ENCODE peak calls at places on chromosomes 5 and 9, in six cellular contexts. One of them, this sample, is unnamed.

GRCh38 chr5:60668715-60669304 is 31.2 kb downstream of the DEPDC1B start:
- DNase-seq in body of pancreas: no peak
- DNase-seq in neuronal stem cell: no peak
- DNase-seq in kidney epithelial cell: no peak
- DNase-seq in HCT116: peak; percentile 31
- DNase-seq in right cardiac atrium: no peak
- DNase-seq in this sample: no peak

GRCh38 chr5:32475338-32476097 is 31.0 kb upstream of the ZFR start:
- DNase-seq in body of pancreas: no peak
- DNase-seq in neuronal stem cell: peak; percentile 20
- DNase-seq in kidney epithelial cell: no peak
- DNase-seq in HCT116: no peak
- DNase-seq in right cardiac atrium: no peak
- DNase-seq in this sample: no peak

GRCh38 chr9:93655621-93656425 is 79.4 kb downstream of the PHF2 start:
- DNase-seq in body of pancreas: peak; percentile 11
- DNase-seq in neuronal stem cell: no peak
- DNase-seq in kidney epithelial cell: no peak
- DNase-seq in HCT116: no peak
- DNase-seq in right cardiac atrium: peak; percentile 14
- DNase-seq in this sample: no peak

GRCh38 chr9:371349-371748 is 156.7 kb downstream of the DOCK8 start:
- DNase-seq in body of pancreas: no peak
- DNase-seq in neuronal stem cell: no peak
- DNase-seq in kidney epithelial cell: no peak
- DNase-seq in HCT116: no peak
- DNase-seq in right cardiac atrium: no peak
- DNase-seq in this sample: no peak

GRCh38 chr9:105116047-105116868 is 128.2 kb upstream of the SLC44A1 start:
- DNase-seq in body of pancreas: no peak
- DNase-seq in neuronal stem cell: peak; percentile 18
- DNase-seq in kidney epithelial cell: no peak
- DNase-seq in HCT116: no peak
- DNase-seq in right cardiac atrium: no peak
- DNase-seq in this sample: peak; percentile 55

GRCh38 chr5:170809551-170809950 is 26.0 kb downstream of the GABRP start:
- DNase-seq in body of pancreas: peak; percentile 43
- DNase-seq in neuronal stem cell: peak; percentile 18
- DNase-seq in kidney epithelial cell: no peak
- DNase-seq in HCT116: peak; percentile 34
- DNase-seq in right cardiac atrium: no peak
- DNase-seq in this sample: no peak

GRCh38 chr9:35660966-35661413 is 2.9 kb downstream of the CCDC107 start:
- DNase-seq in body of pancreas: peak; percentile 43
- DNase-seq in neuronal stem cell: no peak
- DNase-seq in kidney epithelial cell: no peak
- DNase-seq in HCT116: peak; percentile 33
- DNase-seq in right cardiac atrium: no peak
- DNase-seq in this sample: no peak

GRCh38 chr5:106363578-106363977 is 1307.2 kb downstream of the EFNA5 start:
- DNase-seq in body of pancreas: no peak
- DNase-seq in neuronal stem cell: no peak
- DNase-seq in kidney epithelial cell: no peak
- DNase-seq in HCT116: no peak
- DNase-seq in right cardiac atrium: no peak
- DNase-seq in this sample: no peak

GRCh38 chr5:95392593-95393182 is 1.5 kb downstream of the FAM81B start:
- DNase-seq in body of pancreas: peak; percentile 37
- DNase-seq in neuronal stem cell: peak; percentile 17
- DNase-seq in kidney epithelial cell: peak; percentile 37
- DNase-seq in HCT116: no peak
- DNase-seq in right cardiac atrium: no peak
- DNase-seq in this sample: no peak

GRCh38 chr5:1387059-1387755 is 42.3 kb upstream of the CLPTM1L start:
- DNase-seq in body of pancreas: no peak
- DNase-seq in neuronal stem cell: no peak
- DNase-seq in kidney epithelial cell: no peak
- DNase-seq in HCT116: no peak
- DNase-seq in right cardiac atrium: no peak
- DNase-seq in this sample: peak; percentile 51

GRCh38 chr5:21397693-21398092 is 1409.7 kb upstream of the CDH18 start:
- DNase-seq in body of pancreas: no peak
- DNase-seq in neuronal stem cell: no peak
- DNase-seq in kidney epithelial cell: no peak
- DNase-seq in HCT116: no peak
- DNase-seq in right cardiac atrium: no peak
- DNase-seq in this sample: no peak

GRCh38 chr5:109163336-109163735 is 246.4 kb downstream of the PJA2 start:
- DNase-seq in body of pancreas: no peak
- DNase-seq in neuronal stem cell: no peak
- DNase-seq in kidney epithelial cell: no peak
- DNase-seq in HCT116: no peak
- DNase-seq in right cardiac atrium: no peak
- DNase-seq in this sample: no peak

GRCh38 chr5:1380011-1380817 is 35.3 kb upstream of the CLPTM1L start:
- DNase-seq in body of pancreas: peak; percentile 34
- DNase-seq in neuronal stem cell: peak; percentile 30
- DNase-seq in kidney epithelial cell: no peak
- DNase-seq in HCT116: no peak
- DNase-seq in right cardiac atrium: peak; percentile 59
- DNase-seq in this sample: peak; percentile 66

GRCh38 chr5:443239-444151 is 519 bp downstream of the EXOC3 start:
- DNase-seq in body of pancreas: peak; percentile 30
- DNase-seq in neuronal stem cell: no peak
- DNase-seq in kidney epithelial cell: no peak
- DNase-seq in HCT116: no peak
- DNase-seq in right cardiac atrium: no peak
- DNase-seq in this sample: peak; percentile 52

GRCh38 chr9:130327781-130328348 is 62.3 kb downstream of the HMCN2 start:
- DNase-seq in body of pancreas: no peak
- DNase-seq in neuronal stem cell: no peak
- DNase-seq in kidney epithelial cell: no peak
- DNase-seq in HCT116: no peak
- DNase-seq in right cardiac atrium: peak; percentile 30
- DNase-seq in this sample: peak; percentile 88

GRCh38 chr5:28156981-28157380 is 1118.6 kb upstream of the CDH9 start:
- DNase-seq in body of pancreas: no peak
- DNase-seq in neuronal stem cell: no peak
- DNase-seq in kidney epithelial cell: no peak
- DNase-seq in HCT116: no peak
- DNase-seq in right cardiac atrium: no peak
- DNase-seq in this sample: no peak

GRCh38 chr5:143051244-143052058 is 281.3 kb downstream of the ARHGAP26 start:
- DNase-seq in body of pancreas: peak; percentile 15
- DNase-seq in neuronal stem cell: no peak
- DNase-seq in kidney epithelial cell: peak; percentile 85
- DNase-seq in HCT116: no peak
- DNase-seq in right cardiac atrium: no peak
- DNase-seq in this sample: no peak

GRCh38 chr5:113246371-113246870 is 188.4 kb downstream of the TSSK1B start:
- DNase-seq in body of pancreas: no peak
- DNase-seq in neuronal stem cell: no peak
- DNase-seq in kidney epithelial cell: no peak
- DNase-seq in HCT116: no peak
- DNase-seq in right cardiac atrium: peak; percentile 16
- DNase-seq in this sample: no peak

GRCh38 chr9:126500600-126501382 is 112.9 kb upstream of the LMX1B start:
- DNase-seq in body of pancreas: peak; percentile 70
- DNase-seq in neuronal stem cell: peak; percentile 80
- DNase-seq in kidney epithelial cell: peak; percentile 7
- DNase-seq in HCT116: peak; percentile 19
- DNase-seq in right cardiac atrium: peak; percentile 79
- DNase-seq in this sample: peak; percentile 86

GRCh38 chr5:126271141-126271540 is 152.1 kb upstream of the GRAMD2B start:
- DNase-seq in body of pancreas: no peak
- DNase-seq in neuronal stem cell: no peak
- DNase-seq in kidney epithelial cell: no peak
- DNase-seq in HCT116: no peak
- DNase-seq in right cardiac atrium: no peak
- DNase-seq in this sample: no peak

GRCh38 chr5:75049581-75050274 is 2.6 kb downstream of the GCNT4 start:
- DNase-seq in body of pancreas: peak; percentile 73
- DNase-seq in neuronal stem cell: peak; percentile 46
- DNase-seq in kidney epithelial cell: no peak
- DNase-seq in HCT116: peak; percentile 68
- DNase-seq in right cardiac atrium: peak; percentile 29
- DNase-seq in this sample: no peak

GRCh38 chr9:116669296-116669695 is 17.8 kb upstream of the TRIM32 start:
- DNase-seq in body of pancreas: no peak
- DNase-seq in neuronal stem cell: no peak
- DNase-seq in kidney epithelial cell: no peak
- DNase-seq in HCT116: no peak
- DNase-seq in right cardiac atrium: no peak
- DNase-seq in this sample: no peak

DNA sequence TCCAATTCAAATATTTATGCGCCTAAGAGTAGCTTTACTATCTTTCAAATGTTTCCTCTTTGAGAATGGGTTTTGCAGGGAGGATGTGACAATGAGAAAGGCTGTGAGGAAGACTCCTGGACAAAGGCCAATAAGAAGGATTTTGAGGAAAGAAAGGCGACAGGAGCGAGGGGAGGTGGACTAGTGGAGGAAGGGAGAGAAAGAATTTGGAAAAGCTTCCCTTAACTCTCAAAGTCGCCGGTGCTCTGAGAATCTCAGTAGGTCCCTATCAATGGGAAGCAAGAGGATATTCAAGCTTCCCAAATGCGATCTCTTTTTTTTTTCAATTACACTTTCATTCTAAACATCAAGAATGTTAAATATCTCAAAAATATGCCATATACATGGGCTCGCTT is 2.8 kb upstream of the CDC20B start:
- DNase-seq in body of pancreas: no peak
- DNase-seq in neuronal stem cell: no peak
- DNase-seq in kidney epithelial cell: no peak
- DNase-seq in HCT116: no peak
- DNase-seq in right cardiac atrium: no peak
- DNase-seq in this sample: no peak
- H3K27me3 ChIP-seq in body of pancreas: no peaks in the 10 kb centered on the region
- H3K27me3 ChIP-seq in neuronal stem cell: peaks cover 70% of the 10 kb centered on the region
- H3K27me3 ChIP-seq in kidney epithelial cell: peaks cover 15% of the 10 kb centered on the region
- H3K27me3 ChIP-seq in HCT116: no peaks in the 10 kb centered on the region
- H3K27me3 ChIP-seq in right cardiac atrium: peaks cover 5% of the 10 kb centered on the region
- H3K27me3 ChIP-seq in this sample: peaks cover 64% of the 10 kb centered on the region

GRCh38 chr9:70043689-70044449 is at the start of gene MAMDC2:
- DNase-seq in body of pancreas: peak; percentile 44
- DNase-seq in neuronal stem cell: peak; percentile 62
- DNase-seq in kidney epithelial cell: no peak
- DNase-seq in HCT116: no peak
- DNase-seq in right cardiac atrium: peak; percentile 59
- DNase-seq in this sample: peak; percentile 72

GRCh38 chr9:70042461-70043215 is 1.0 kb upstream of the MAMDC2 start:
- DNase-seq in body of pancreas: no peak
- DNase-seq in neuronal stem cell: no peak
- DNase-seq in kidney epithelial cell: no peak
- DNase-seq in HCT116: no peak
- DNase-seq in right cardiac atrium: no peak
- DNase-seq in this sample: no peak

GRCh38 chr9:70043285-70043684 is 363 bp upstream of the MAMDC2 start:
- DNase-seq in body of pancreas: no peak
- DNase-seq in neuronal stem cell: peak; percentile 79
- DNase-seq in kidney epithelial cell: no peak
- DNase-seq in HCT116: no peak
- DNase-seq in right cardiac atrium: no peak
- DNase-seq in this sample: no peak

GRCh38 chr9:70036641-70037040 is 7.0 kb upstream of the MAMDC2 start:
- DNase-seq in body of pancreas: no peak
- DNase-seq in neuronal stem cell: no peak
- DNase-seq in kidney epithelial cell: no peak
- DNase-seq in HCT116: no peak
- DNase-seq in right cardiac atrium: no peak
- DNase-seq in this sample: no peak

DNA sequence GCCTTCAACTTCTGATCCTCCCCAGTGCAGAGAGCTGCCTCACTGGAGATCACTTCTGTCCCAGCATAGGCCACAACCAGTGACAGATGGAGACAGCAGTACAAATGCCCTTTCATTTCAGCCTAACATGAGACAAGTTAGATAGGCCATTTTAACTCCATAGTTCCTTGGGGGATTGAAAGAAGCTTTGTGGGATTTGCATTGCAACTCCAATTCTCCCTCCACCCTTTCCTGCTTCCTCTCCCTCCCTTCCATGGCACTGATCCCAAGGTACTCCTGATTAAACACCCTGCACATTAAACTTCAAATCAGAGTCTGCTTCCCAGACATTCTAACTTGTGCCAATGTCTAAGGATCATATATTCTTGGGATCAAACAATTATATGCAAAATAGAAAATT is 3.1 kb upstream of the MAMDC2 start:
- DNase-seq in body of pancreas: no peak
- DNase-seq in neuronal stem cell: no peak
- DNase-seq in kidney epithelial cell: no peak
- DNase-seq in HCT116: no peak
- DNase-seq in right cardiac atrium: no peak
- DNase-seq in this sample: no peak
- H3K27me3 ChIP-seq in body of pancreas: no peaks in the 10 kb centered on the region
- H3K27me3 ChIP-seq in neuronal stem cell: peaks cover 42% of the 10 kb centered on the region
- H3K27me3 ChIP-seq in kidney epithelial cell: no peaks in the 10 kb centered on the region
- H3K27me3 ChIP-seq in HCT116: no peaks in the 10 kb centered on the region
- H3K27me3 ChIP-seq in right cardiac atrium: no peaks in the 10 kb centered on the region
- H3K27me3 ChIP-seq in this sample: peaks cover 1% of the 10 kb centered on the region

DNA sequence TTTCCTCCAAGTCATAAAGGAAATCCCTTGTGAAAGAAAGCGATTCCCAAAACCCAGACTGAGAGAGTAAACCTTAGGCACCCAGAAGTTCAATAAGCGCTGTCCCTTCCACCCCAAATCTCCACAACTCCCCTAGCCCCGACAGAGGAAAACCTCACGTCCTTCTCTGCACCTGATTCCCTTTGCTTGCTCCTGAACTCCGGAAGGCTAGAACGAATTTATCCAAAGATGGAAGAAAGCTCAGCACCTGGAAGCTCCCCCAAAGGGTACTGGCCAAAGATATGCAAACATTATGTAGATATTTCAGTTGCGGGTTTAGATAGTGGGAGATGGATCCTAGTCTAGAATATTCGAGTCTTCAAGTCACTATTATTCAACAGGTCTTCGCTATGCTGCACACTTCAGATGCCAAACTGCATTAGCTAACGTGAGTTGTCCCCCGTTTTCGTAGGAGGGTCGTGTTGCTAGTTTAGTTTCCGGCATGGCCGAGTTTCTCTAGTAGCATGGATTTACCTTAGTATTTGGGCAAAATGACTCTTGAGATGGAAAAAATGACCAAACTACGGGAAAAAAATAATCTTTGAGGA is 27.7 kb downstream of the NR2F1 start:
- DNase-seq in body of pancreas: no peak
- DNase-seq in neuronal stem cell: no peak
- DNase-seq in kidney epithelial cell: no peak
- DNase-seq in HCT116: no peak
- DNase-seq in right cardiac atrium: no peak
- DNase-seq in this sample: no peak
- H3K27me3 ChIP-seq in body of pancreas: no peaks in the 10 kb centered on the region
- H3K27me3 ChIP-seq in neuronal stem cell: no peaks in the 10 kb centered on the region
- H3K27me3 ChIP-seq in kidney epithelial cell: peaks cover 25% of the 10 kb centered on the region
- H3K27me3 ChIP-seq in HCT116: peaks cover 50% of the 10 kb centered on the region
- H3K27me3 ChIP-seq in right cardiac atrium: no peaks in the 10 kb centered on the region
- H3K27me3 ChIP-seq in this sample: peaks cover 20% of the 10 kb centered on the region

DNA sequence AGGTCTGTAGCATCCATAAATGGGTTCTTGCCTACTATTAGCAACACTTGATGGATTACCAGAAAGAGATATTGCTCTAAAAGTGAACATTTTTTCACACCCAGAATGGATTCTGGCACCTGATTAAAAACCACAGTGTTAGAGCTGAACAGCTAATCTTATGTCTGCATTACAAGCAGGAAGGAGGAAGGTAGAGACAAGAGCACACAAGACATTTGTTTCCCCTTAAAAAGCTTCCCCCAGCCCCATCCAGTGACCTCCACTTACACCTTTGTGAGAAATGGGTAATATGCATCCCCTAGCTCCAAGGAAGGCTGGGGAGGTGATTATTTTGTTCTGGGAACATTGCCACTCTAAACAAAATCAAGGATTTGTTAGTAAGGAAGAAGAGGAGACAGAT is 12.0 kb upstream of the TRIM36 start:
- DNase-seq in body of pancreas: no peak
- DNase-seq in neuronal stem cell: no peak
- DNase-seq in kidney epithelial cell: no peak
- DNase-seq in HCT116: no peak
- DNase-seq in right cardiac atrium: no peak
- DNase-seq in this sample: no peak
- H3K27me3 ChIP-seq in body of pancreas: no peaks in the 10 kb centered on the region
- H3K27me3 ChIP-seq in neuronal stem cell: peaks cover 61% of the 10 kb centered on the region
- H3K27me3 ChIP-seq in kidney epithelial cell: peaks cover 31% of the 10 kb centered on the region
- H3K27me3 ChIP-seq in HCT116: no peaks in the 10 kb centered on the region
- H3K27me3 ChIP-seq in right cardiac atrium: peaks cover 5% of the 10 kb centered on the region
- H3K27me3 ChIP-seq in this sample: peaks cover 61% of the 10 kb centered on the region